ENCODE peak calls at places on chromosome X, in four cellular contexts. R, U, Z and X are unnamed samples.

GRCh38 chrX:42093756-42094155 is 170.4 kb upstream of the CASK start:
- DNase-seq in Z (peak), R (no peak), U (no peak), X (no peak)

GRCh38 chrX:150405006-150405405 is 41.9 kb downstream of the MAMLD1 start:
- DNase-seq in R (no peak), U (no peak), Z (no peak), X (no peak)

GRCh38 chrX:16892504-16893362 is 22.6 kb upstream of the RBBP7 start:
- DNase-seq in R (peak), Z (peak), U (peak), X (peak)

GRCh38 chrX:106802063-106802387 is 448 bp upstream of the TBC1D8B start:
- DNase-seq in Z (no peak), U (no peak), R (no peak), X (no peak)

GRCh38 chrX:9352683-9353430 is 112.0 kb upstream of the TBL1X start:
- DNase-seq in Z (peak), U (no peak), R (peak), X (peak)

GRCh38 chrX:57583477-57583876 is 8.3 kb upstream of the ZXDB start:
- DNase-seq in R (no peak), U (no peak), Z (no peak), X (no peak)

GRCh38 chrX:24396236-24396929 is 35.9 kb downstream of the SUPT20HL1 start:
- DNase-seq in U (no peak), R (no peak), Z (no peak), X (no peak)

GRCh38 chrX:123277821-123278220 is 93.7 kb downstream of the GRIA3 start:
- DNase-seq in U (no peak), Z (peak), R (no peak), X (no peak)

GRCh38 chrX:139889760-139890159 is 43.1 kb downstream of the ATP11C start:
- DNase-seq in Z (no peak), U (no peak), R (no peak), X (no peak)

GRCh38 chrX:118824173-118824782 is 654 bp downstream of the ZCCHC12 start:
- DNase-seq in Z (no peak), R (no peak), U (peak), X (no peak)

GRCh38 chrX:15566244-15566643 is 34.5 kb downstream of the ACE2 start:
- DNase-seq in U (no peak), Z (no peak), R (no peak), X (no peak)
- TF ChIP-seq CTCF in U (no peak), Z (no peak), R (peak), X (no peak)

DNA sequence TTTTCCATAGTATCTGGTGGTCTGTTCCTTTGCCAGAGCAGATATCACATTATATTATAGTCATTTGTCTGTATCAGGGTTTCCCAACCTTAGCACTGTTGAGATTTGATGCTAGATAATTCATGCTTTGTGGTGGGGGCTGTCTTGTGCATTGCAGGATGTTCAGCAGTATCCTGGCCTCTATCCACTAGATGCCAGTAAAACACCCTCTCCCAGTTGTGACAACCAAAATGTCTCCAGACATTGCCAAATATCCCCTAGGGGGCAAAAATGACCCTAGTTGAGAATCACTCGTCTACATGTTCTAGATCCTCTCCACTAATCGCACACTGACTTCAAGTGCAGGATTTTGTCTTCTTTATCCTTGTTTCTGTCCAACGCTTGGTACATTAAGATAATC is 160.8 kb downstream of the FANCB start:
- DNase-seq in Z (no peak), R (no peak), U (no peak), X (no peak)
- TF ChIP-seq CTCF in Z (no peak), R (no peak), U (no peak), X (no peak)

GRCh38 chrX:53992589-53992988 is 51.7 kb downstream of the PHF8 start:
- DNase-seq in U (no peak), Z (no peak), R (no peak), X (no peak)
- TF ChIP-seq CTCF in U (no peak), Z (no peak), R (no peak), X (no peak)

DNA sequence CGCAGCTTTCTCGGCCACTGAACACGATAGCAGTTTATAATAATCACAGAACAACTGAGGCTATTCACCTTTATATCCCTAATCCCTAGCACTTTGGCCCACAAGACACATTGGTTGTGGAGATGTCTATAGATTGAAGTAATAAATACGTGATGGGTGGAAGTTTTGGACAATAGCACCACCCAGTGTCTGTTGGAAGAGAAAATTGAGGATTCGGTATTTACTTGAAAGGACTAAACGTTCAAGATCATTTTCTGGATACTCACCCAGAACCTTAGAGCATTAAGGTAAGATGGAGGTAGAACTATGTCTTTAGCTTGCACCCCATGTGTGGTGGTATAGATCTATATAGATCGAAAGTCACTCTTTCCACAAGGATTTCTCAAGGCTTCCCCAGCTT is 792 bp upstream of the TMSB15A start:
- DNase-seq in R (no peak), U (no peak), Z (no peak), X (no peak)
- TF ChIP-seq CTCF in R (no peak), U (no peak), Z (no peak), X (no peak)

GRCh38 chrX:84748965-84749656 is 246.9 kb upstream of the HDX start:
- DNase-seq in Z (no peak), U (no peak), R (no peak), X (no peak)
- TF ChIP-seq CTCF in Z (no peak), U (no peak), R (no peak), X (no peak)

GRCh38 chrX:56281789-56282188 is 49.6 kb downstream of the KLF8 start:
- DNase-seq in Z (peak), R (peak), U (no peak), X (no peak)
- TF ChIP-seq CTCF in Z (no peak), R (peak), U (no peak), X (peak)

GRCh38 chrX:72666451-72666850 is 47.7 kb downstream of the PHKA1 start:
- DNase-seq in Z (no peak), U (no peak), R (no peak), X (no peak)
- TF ChIP-seq CTCF in Z (no peak), U (no peak), R (no peak), X (no peak)